ENCODE peak calls at places on chromosome 18, in ten cellular contexts. X is Panc1, H is IMR-90, O is mammary epithelial cell, Z is heart right ventricle, U is transverse colon, R is thoracic aorta, B is right atrium auricular region, G is pancreas, K is K562. P is an unnamed sample.

GRCh38 chr18:8162797-8163196 is 446.4 kb upstream of the RAB12 start:
- DNase-seq in X (no peak), H (no peak), O (peak; percentile 69), Z (no peak), U (no peak), R (no peak), B (no peak), G (no peak), K (no peak), P (no peak)

GRCh38 chr18:62957885-62958472 is 242.6 kb downstream of the PHLPP1 start:
- DNase-seq in X (no peak), H (peak; percentile 14), O (peak; percentile 19), Z (peak; percentile 46), U (peak; percentile 44), R (no peak), B (no peak), G (no peak), K (no peak), P (no peak)

GRCh38 chr18:35267161-35267651 is 22.8 kb downstream of the ZSCAN30 start:
- DNase-seq in X (no peak), H (no peak), O (no peak), Z (peak; percentile 85), U (peak; percentile 80), R (peak; percentile 31), B (peak; percentile 81), G (peak; percentile 90), K (no peak), P (no peak)

GRCh38 chr18:29164993-29165599 is 988.2 kb upstream of the CDH2 start:
- DNase-seq in X (peak; percentile 73), H (peak; percentile 90), O (peak; percentile 67), Z (no peak), U (no peak), R (no peak), B (no peak), G (no peak), K (no peak), P (no peak)

GRCh38 chr18:69795785-69796184 is 151.9 kb downstream of the CD226 start:
- DNase-seq in X (no peak), H (peak; percentile 62), O (peak; percentile 39), Z (no peak), U (no peak), R (no peak), B (no peak), G (no peak), K (no peak), P (no peak)

GRCh38 chr18:68740966-68741365 is 26.1 kb upstream of the TMX3 start:
- DNase-seq in X (no peak), H (peak; percentile 7), O (no peak), Z (no peak), U (no peak), R (no peak), B (no peak), G (no peak), K (no peak), P (no peak)

GRCh38 chr18:35513181-35513932 is 15.6 kb upstream of the INO80C start:
- DNase-seq in X (peak; percentile 41), H (peak; percentile 54), O (peak; percentile 61), Z (no peak), U (peak; percentile 20), R (no peak), B (peak; percentile 75), G (peak; percentile 54), K (no peak), P (no peak)

GRCh38 chr18:48896875-48897511 is 53.8 kb downstream of the SMAD7 start:
- DNase-seq in X (no peak), H (peak; percentile 17), O (peak; percentile 22), Z (peak; percentile 56), U (peak; percentile 53), R (no peak), B (peak; percentile 81), G (no peak), K (peak; percentile 88), P (no peak)

GRCh38 chr18:34159691-34160185 is 65.0 kb downstream of the NOL4 start:
- DNase-seq in X (no peak), H (no peak), O (no peak), Z (no peak), U (no peak), R (no peak), B (no peak), G (no peak), K (no peak), P (no peak)

GRCh38 chr18:44914028-44914427 is 233.3 kb downstream of the SETBP1 start:
- DNase-seq in X (no peak), H (no peak), O (peak; percentile 81), Z (no peak), U (no peak), R (no peak), B (no peak), G (no peak), K (no peak), P (no peak)

GRCh38 chr18:62374410-62374965 is 49.4 kb downstream of the TNFRSF11A start:
- DNase-seq in X (no peak), H (no peak), O (no peak), Z (no peak), U (no peak), R (no peak), B (no peak), G (no peak), K (no peak), P (no peak)

GRCh38 chr18:8805552-8805951 is 100.2 kb downstream of the MTCL1 start:
- DNase-seq in X (no peak), H (no peak), O (no peak), Z (no peak), U (no peak), R (no peak), B (no peak), G (no peak), K (no peak), P (no peak)

GRCh38 chr18:27713727-27714080 is 463.2 kb downstream of the CDH2 start:
- DNase-seq in X (no peak), H (peak; percentile 15), O (no peak), Z (no peak), U (no peak), R (no peak), B (no peak), G (no peak), K (no peak), P (no peak)

GRCh38 chr18:46831434-46831833 is 74.6 kb upstream of the ST8SIA5 start:
- DNase-seq in X (no peak), H (no peak), O (no peak), Z (no peak), U (no peak), R (no peak), B (no peak), G (no peak), K (no peak), P (no peak)
- H3K36me3 ChIP-seq in X (peaks cover 5% of the 10 kb centered on the region), H (peaks cover 3% of the 10 kb centered on the region), O (peaks cover 7% of the 10 kb centered on the region), Z (peaks cover 81% of the 10 kb centered on the region), U (no peaks in the 10 kb centered on the region), R (peaks cover 13% of the 10 kb centered on the region), B (peaks cover 23% of the 10 kb centered on the region), G (peaks cover 4% of the 10 kb centered on the region), K (peaks cover 38% of the 10 kb centered on the region), P (no peaks in the 10 kb centered on the region)

GRCh38 chr18:78788161-78788560 is 191.5 kb upstream of the SALL3 start:
- DNase-seq in X (no peak), H (no peak), O (no peak), Z (no peak), U (no peak), R (no peak), B (no peak), G (no peak), K (no peak), P (no peak)
- H3K9me3 ChIP-seq in X (no peaks in the 10 kb centered on the region), H (peaks cover 40% of the 10 kb centered on the region), O (peaks cover 33% of the 10 kb centered on the region), Z (no peaks in the 10 kb centered on the region), U (no peaks in the 10 kb centered on the region), R (no peaks in the 10 kb centered on the region), B (no peaks in the 10 kb centered on the region), G (no peaks in the 10 kb centered on the region), K (no peaks in the 10 kb centered on the region), P (peaks cover 20% of the 10 kb centered on the region)

GRCh38 chr18:75160315-75160714 is 48.6 kb downstream of the PTGR3 start:
- DNase-seq in X (no peak), H (no peak), O (no peak), Z (no peak), U (no peak), R (no peak), B (no peak), G (no peak), K (no peak), P (no peak)

GRCh38 chr18:75162978-75163377 is 46.0 kb downstream of the PTGR3 start:
- DNase-seq in X (no peak), H (no peak), O (no peak), Z (no peak), U (no peak), R (no peak), B (no peak), G (no peak), K (no peak), P (no peak)

GRCh38 chr18:75163736-75164135 is 45.2 kb downstream of the PTGR3 start:
- DNase-seq in X (no peak), H (no peak), O (no peak), Z (no peak), U (no peak), R (no peak), B (no peak), G (no peak), K (no peak), P (no peak)

GRCh38 chr18:75162467-75162866 is 46.5 kb downstream of the PTGR3 start:
- DNase-seq in X (no peak), H (peak; percentile 71), O (peak; percentile 3), Z (peak; percentile 43), U (no peak), R (no peak), B (no peak), G (no peak), K (no peak), P (no peak)

GRCh38 chr18:75161629-75162028 is 47.3 kb downstream of the PTGR3 start:
- DNase-seq in X (peak; percentile 47), H (no peak), O (no peak), Z (peak; percentile 28), U (peak; percentile 56), R (no peak), B (no peak), G (no peak), K (no peak), P (no peak)
- TF ChIP-seq CTCF in X (no peak), H (no peak), O (no peak), Z (peak; percentile 30), U (no peak), R (no peak), B (peak; percentile 13), G (no peak), K (no peak), P (no peak)

DNA sequence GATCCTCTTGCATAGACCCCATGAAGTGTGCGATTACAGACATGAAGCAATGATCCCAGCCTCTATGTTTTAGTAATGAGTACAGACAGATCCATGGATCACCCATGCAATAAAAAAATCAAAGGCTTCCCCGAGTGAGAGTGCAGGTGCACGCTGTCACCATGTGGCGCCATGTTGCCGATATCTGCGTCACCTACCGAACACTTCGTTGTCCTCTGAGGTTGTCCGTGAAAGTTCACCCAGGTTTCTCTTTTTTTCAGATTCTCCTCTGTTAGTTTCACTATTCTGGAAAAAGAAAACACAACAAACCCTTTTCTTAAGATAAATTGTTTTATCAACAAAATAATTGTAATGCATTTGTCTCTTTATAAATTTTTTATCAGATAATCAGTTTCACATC is 66.5 kb downstream of the MBP start:
- DNase-seq in X (no peak), H (no peak), O (no peak), Z (no peak), U (no peak), R (no peak), B (no peak), G (no peak), K (no peak), P (no peak)
- H3K36me3 ChIP-seq in X (no peaks in the 10 kb centered on the region), H (no peaks in the 10 kb centered on the region), O (peaks cover 5% of the 10 kb centered on the region), Z (peaks cover 8% of the 10 kb centered on the region), U (no peaks in the 10 kb centered on the region), R (no peaks in the 10 kb centered on the region), B (peaks cover 15% of the 10 kb centered on the region), G (no peaks in the 10 kb centered on the region), K (no peaks in the 10 kb centered on the region), P (peaks cover 28% of the 10 kb centered on the region)

GRCh38 chr18:23951206-23951605 is 63.3 kb upstream of the TTC39C start:
- DNase-seq in X (no peak), H (no peak), O (no peak), Z (no peak), U (no peak), R (no peak), B (no peak), G (no peak), K (no peak), P (no peak)
- H3K9me3 ChIP-seq in X (no peaks in the 10 kb centered on the region), H (no peaks in the 10 kb centered on the region), O (no peaks in the 10 kb centered on the region), Z (no peaks in the 10 kb centered on the region), U (no peaks in the 10 kb centered on the region), R (no peaks in the 10 kb centered on the region), B (no peaks in the 10 kb centered on the region), G (no peaks in the 10 kb centered on the region), K (no peaks in the 10 kb centered on the region), P (no peaks in the 10 kb centered on the region)

P was measured in keratinocyte.